ENCODE peak calls at places on chromosomes 12 and 14, in five cellular contexts. T is AML-193, K is GM10248, N is HFF-Myc, I is T follicular helper cell. D is an unnamed sample.

GRCh38 chr12:857611-858010 is 91.9 kb downstream of the RAD52 start:
- DNase-seq in I (no peak), N (no peak), K (no peak), T (no peak), D (no peak)

GRCh38 chr12:31783996-31784645 is 55.3 kb upstream of the AMN1 start:
- DNase-seq in T (no peak), N (peak), K (no peak), I (no peak), D (no peak)

GRCh38 chr12:86148071-86148470 is 108.1 kb downstream of the MGAT4C start:
- DNase-seq in K (no peak), T (no peak), I (no peak), N (no peak), D (no peak)

GRCh38 chr14:100640481-100641273 is 53.5 kb upstream of the BEGAIN start:
- DNase-seq in K (peak), T (peak), N (no peak), I (peak), D (no peak)

GRCh38 chr14:72432748-72433147 is 461.2 kb downstream of the DPF3 start:
- DNase-seq in I (no peak), K (no peak), N (no peak), T (no peak), D (no peak)

GRCh38 chr12:131311764-131312163 is 358.1 kb downstream of the ADGRD1 start:
- DNase-seq in K (no peak), I (no peak), T (no peak), N (no peak), D (peak)

GRCh38 chr12:82057770-82058169 is 298.6 kb upstream of the PPFIA2 start:
- DNase-seq in K (no peak), I (no peak), T (no peak), N (no peak), D (no peak)

GRCh38 chr12:2792670-2793500 is 1.9 kb upstream of the FKBP4 start:
- DNase-seq in I (no peak), K (no peak), N (no peak), T (no peak), D (no peak)

GRCh38 chr12:44377443-44378160 is 498.5 kb downstream of the NELL2 start:
- DNase-seq in N (no peak), K (no peak), I (no peak), T (no peak), D (no peak)

GRCh38 chr12:126718365-126718764 is 1548.6 kb upstream of the TMEM132C start:
- DNase-seq in T (no peak), I (no peak), K (no peak), N (no peak), D (no peak)

GRCh38 chr12:48883305-48884171 is 17.9 kb upstream of the RND1 start:
- DNase-seq in K (no peak), N (no peak), I (no peak), T (no peak), D (no peak)

GRCh38 chr14:72701610-72702009 is 192.3 kb downstream of the DPF3 start:
- DNase-seq in T (no peak), N (no peak), I (no peak), K (no peak), D (no peak)

GRCh38 chr14:22907429-22907828 is 11.5 kb downstream of the RBM23 start:
- DNase-seq in N (no peak), T (no peak), I (no peak), K (no peak), D (no peak)

GRCh38 chr12:111180830-111181726 is 187.8 kb downstream of the PHETA1 start:
- DNase-seq in I (no peak), N (peak), T (peak), K (no peak), D (no peak)

GRCh38 chr12:12704593-12705230 is 8.7 kb upstream of the GPR19 start:
- DNase-seq in T (peak), I (no peak), K (peak), N (peak), D (no peak)

GRCh38 chr14:53137559-53137958 is 15.6 kb downstream of the DDHD1 start:
- DNase-seq in T (no peak), K (no peak), I (no peak), N (no peak), D (no peak)

GRCh38 chr12:89951050-89951693 is 242.5 kb upstream of the ATP2B1 start:
- DNase-seq in N (no peak), T (no peak), I (no peak), K (no peak), D (no peak)

GRCh38 chr14:60753264-60754126 is 18.9 kb downstream of the MNAT1 start:
- DNase-seq in N (no peak), K (peak), T (peak), I (peak), D (no peak)

GRCh38 chr12:113440947-113441782 is 19.0 kb downstream of the SDSL start:
- DNase-seq in N (no peak), I (no peak), T (no peak), K (no peak), D (no peak)

GRCh38 chr12:5789469-5789968 is 155.5 kb downstream of the ANO2 start:
- DNase-seq in N (peak), T (no peak), K (no peak), I (no peak), D (no peak)

GRCh38 chr12:93115646-93116045 is 186.6 kb upstream of the EEA1 start:
- DNase-seq in I (no peak), N (no peak), T (no peak), K (no peak), D (no peak)

GRCh38 chr12:84727964-84728363 is 184.6 kb downstream of the SLC6A15 start:
- DNase-seq in I (no peak), T (no peak), K (no peak), N (no peak), D (no peak)

GRCh38 chr12:84701966-84702365 is 210.6 kb downstream of the SLC6A15 start:
- DNase-seq in I (no peak), K (no peak), T (no peak), N (no peak), D (no peak)

GRCh38 chr12:54222609-54223008 is 33.8 kb upstream of the SMUG1 start:
- DNase-seq in K (no peak), I (no peak), N (peak), T (no peak), D (no peak)

GRCh38 chr14:97456958-97457357 is 659.8 kb downstream of the VRK1 start:
- DNase-seq in K (no peak), I (no peak), T (no peak), N (no peak), D (no peak)

GRCh38 chr12:128796439-128797118 is 27.2 kb downstream of the SLC15A4 start:
- DNase-seq in K (no peak), T (no peak), I (no peak), N (no peak), D (no peak)

GRCh38 chr14:32217301-32217700 is 14.2 kb upstream of the RNU6-8 start:
- DNase-seq in I (no peak), N (no peak), T (no peak), K (no peak), D (no peak)

GRCh38 chr14:68110989-68111704 is 291.6 kb downstream of the RAD51B start:
- DNase-seq in K (no peak), N (no peak), I (no peak), T (no peak), D (no peak)

GRCh38 chr12:22116376-22116775 is 70.4 kb downstream of the CMAS start:
- DNase-seq in I (no peak), T (no peak), N (no peak), K (no peak), D (no peak)

GRCh38 chr12:10001141-10001778 is 2.3 kb upstream of the CLEC1B start:
- DNase-seq in N (no peak), T (no peak), K (no peak), I (no peak), D (no peak)

GRCh38 chr14:42027271-42027670 is 420.6 kb downstream of the LRFN5 start:
- DNase-seq in T (no peak), I (no peak), K (no peak), N (no peak), D (no peak)

GRCh38 chr12:62519043-62519442 is 52.4 kb downstream of the MON2 start:
- DNase-seq in T (no peak), K (no peak), I (no peak), N (no peak), D (no peak)

GRCh38 chr14:72739446-72740405 is 154.2 kb downstream of the DPF3 start:
- DNase-seq in T (no peak), I (no peak), K (no peak), N (no peak), D (peak)

GRCh38 chr12:124829008-124829707 is 34.5 kb downstream of the SCARB1 start:
- DNase-seq in T (no peak), N (peak), K (no peak), I (no peak), D (no peak)

D was measured in esophagus muscularis mucosa.